ENCODE peak calls at places on chromosomes 11 and 22, in seven cellular contexts. C, T, Q, N, F, D and Z are unnamed samples. For H3K36me3, the result is how much of the 10 kb centered on the place peaks cover.

GRCh38 chr22:20408891-20409290 is 14.9 kb downstream of the ZNF74 start:
- DNase-seq in C (no peak), T (no peak), Q (no peak), N (no peak), F (peak), D (no peak), Z (no peak)

GRCh38 chr11:91946397-91947090 is 278.1 kb upstream of the FAT3 start:
- DNase-seq in C (no peak), T (no peak), Q (no peak), N (no peak), F (no peak), D (peak), Z (no peak)

GRCh38 chr11:108135845-108136599 is 14.7 kb downstream of the ACAT1 start:
- DNase-seq in C (no peak), T (no peak), Q (no peak), N (no peak), F (no peak), D (no peak), Z (no peak)

GRCh38 chr22:24096401-24097115 is 84.7 kb upstream of the SUSD2 start:
- DNase-seq in C (peak), T (no peak), Q (no peak), N (no peak), F (no peak), D (no peak), Z (no peak)

GRCh38 chr22:39940757-39941305 is 19.4 kb upstream of the TMA7B start:
- DNase-seq in C (no peak), T (no peak), Q (no peak), N (no peak), F (no peak), D (no peak), Z (no peak)

GRCh38 chr11:132131051-132131450 is 760.6 kb downstream of the NTM start:
- DNase-seq in C (no peak), T (no peak), Q (no peak), N (no peak), F (no peak), D (peak), Z (no peak)

GRCh38 chr11:6825333-6825744 is 20.1 kb upstream of the OR10A5 start:
- DNase-seq in C (no peak), T (no peak), Q (no peak), N (no peak), F (no peak), D (no peak), Z (no peak)

GRCh38 chr11:128482092-128482491 is 105.3 kb downstream of the ETS1 start:
- DNase-seq in C (no peak), T (no peak), Q (no peak), N (no peak), F (no peak), D (no peak), Z (no peak)

GRCh38 chr11:124900464-124900863 is 2.8 kb upstream of the ROBO4 start:
- DNase-seq in C (peak), T (no peak), Q (no peak), N (no peak), F (no peak), D (peak), Z (no peak)

GRCh38 chr22:32932176-32932575 is 126.0 kb downstream of the SYN3 start:
- DNase-seq in C (no peak), T (no peak), Q (no peak), N (no peak), F (no peak), D (no peak), Z (no peak)

GRCh38 chr11:129117595-129118350 is 74.4 kb downstream of the ARHGAP32 start:
- DNase-seq in C (peak), T (peak), Q (peak), N (peak), F (no peak), D (peak), Z (no peak)

DNA sequence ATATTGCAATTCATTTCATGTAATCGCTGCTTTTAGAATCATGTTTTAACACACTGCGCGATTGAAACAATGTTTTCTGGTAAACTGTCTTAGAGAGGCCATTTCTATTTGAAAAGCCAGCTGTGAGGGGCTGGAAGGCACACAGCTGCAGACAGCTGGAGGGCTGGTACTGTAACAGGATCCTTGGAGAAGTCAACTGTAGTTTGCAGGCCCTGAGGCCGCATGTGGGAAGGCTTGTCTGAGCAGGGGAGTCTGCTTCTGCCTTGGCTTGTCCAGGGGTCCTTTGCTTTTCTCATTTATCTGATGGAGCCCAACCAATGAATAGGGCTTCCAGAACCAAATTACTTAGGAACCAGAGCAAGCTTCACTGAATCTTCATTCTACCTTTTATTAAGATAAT is 313.5 kb downstream of the BLID start:
- DNase-seq in C (peak), T (peak), Q (peak), N (no peak), F (no peak), D (no peak), Z (no peak)
- TF ChIP-seq CTCF in C (no peak), T (no peak), Q (no peak), N (no peak), F (no peak), D (no peak), Z (no peak)

DNA sequence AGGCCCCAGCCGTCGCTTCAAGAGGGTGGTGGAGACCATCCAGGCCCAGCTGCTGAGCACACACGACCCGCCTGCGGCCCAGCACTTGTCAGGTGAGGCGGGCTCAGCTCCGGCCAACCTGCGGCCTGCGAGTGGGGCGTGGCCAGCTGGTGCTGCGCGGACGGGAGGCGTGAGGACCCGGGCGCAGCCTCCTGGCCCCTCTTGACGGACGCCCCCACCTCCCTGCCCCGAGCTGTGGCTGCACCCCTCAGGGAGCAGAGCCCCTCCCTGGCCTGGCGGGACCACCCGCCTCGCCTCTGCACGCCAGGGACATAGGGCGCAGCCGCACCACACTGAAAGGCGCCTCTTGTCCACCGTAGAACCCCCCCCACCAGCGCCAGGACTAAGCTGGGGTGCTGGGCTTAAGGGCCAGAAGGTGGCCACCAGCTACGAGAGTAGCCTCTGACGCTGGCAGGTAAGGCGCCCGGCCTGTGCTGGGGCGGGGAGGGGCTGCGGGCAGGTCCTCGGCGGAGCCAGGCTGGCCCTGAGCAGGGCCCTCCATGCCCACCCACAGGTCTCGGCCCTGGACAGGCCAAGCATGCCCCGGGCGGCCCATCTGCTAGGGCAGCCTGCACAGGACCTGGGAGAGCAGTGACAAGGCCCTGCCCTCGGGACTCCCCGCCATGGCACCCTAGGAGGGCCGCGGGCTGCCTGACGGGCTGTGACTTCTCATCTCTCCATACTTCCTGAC is 29.8 kb downstream of the MOB2 start:
- DNase-seq in C (peak), T (no peak), Q (no peak), N (no peak), F (no peak), D (no peak), Z (no peak)
- H3K4me3 ChIP-seq in C (no peak), T (no peak), Q (no peak), N (no peak), F (no peak), D (no peak), Z (no peak)

DNA sequence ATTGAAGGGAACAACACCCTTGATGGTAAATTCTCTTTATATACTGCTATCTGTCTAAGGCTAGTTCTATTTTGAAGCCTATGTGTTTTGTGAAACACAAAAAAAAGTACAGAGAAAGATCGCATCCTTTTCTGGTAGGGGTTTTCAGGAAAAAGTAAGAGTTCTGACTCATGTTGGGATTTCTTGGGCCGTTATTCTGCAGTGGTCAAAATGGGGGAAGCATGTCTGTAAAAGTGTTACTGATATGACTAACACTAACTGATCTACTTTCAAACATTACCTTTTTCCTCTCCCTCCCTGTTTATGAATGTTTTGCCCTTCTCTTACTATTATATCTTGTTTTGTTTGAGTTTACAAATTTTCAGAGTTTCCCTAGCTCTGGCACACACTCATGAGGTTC is 53.9 kb downstream of the CTNND1 start:
- DNase-seq in C (no peak), T (no peak), Q (no peak), N (no peak), F (no peak), D (no peak), Z (no peak)
- H3K36me3 ChIP-seq in C (half or more), T (under half), Q (under half), N (half or more), F (under half), D (under half), Z (under half)

DNA sequence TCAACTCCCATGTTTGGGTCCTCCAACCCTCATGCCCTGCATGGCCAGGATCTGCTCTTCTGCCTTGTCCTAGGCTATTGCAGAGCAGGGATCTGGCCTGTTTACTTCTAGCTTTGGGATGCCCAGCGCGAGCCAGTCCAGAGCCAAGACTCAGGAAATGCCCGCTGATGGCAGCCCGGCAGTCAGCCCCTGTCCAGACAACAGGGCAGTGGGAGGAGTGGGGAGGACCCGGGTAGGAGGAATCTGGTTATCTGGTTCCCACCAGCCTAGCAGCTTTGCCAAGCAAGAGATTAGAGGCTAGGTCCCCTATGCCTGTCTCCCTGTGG is 5.3 kb downstream of the AIP start:
- DNase-seq in C (no peak), T (no peak), Q (no peak), N (no peak), F (no peak), D (no peak), Z (peak)
- TF ChIP-seq CTCF in C (no peak), T (no peak), Q (no peak), N (no peak), F (no peak), D (no peak), Z (no peak)

GRCh38 chr11:27471067-27471587 is 1.5 kb downstream of the LGR4 start:
- DNase-seq in C (no peak), T (peak), Q (peak), N (peak), F (no peak), D (no peak), Z (no peak)
- H3K4me3 ChIP-seq in C (peak), T (peak), Q (peak), N (peak), F (peak), D (no peak), Z (peak)

GRCh38 chr22:41267958-41268357 is 18.0 kb downstream of the RANGAP1 start:
- DNase-seq in C (no peak), T (no peak), Q (no peak), N (no peak), F (no peak), D (no peak), Z (no peak)
- H3K36me3 ChIP-seq in C (half or more), T (under half), Q (under half), N (half or more), F (under half), D (half or more), Z (half or more)